ENCODE peak calls at places on chromosomes 11 and 22, in four cellular contexts. N is DND-41, S is brain microvascular endothelial cell, Z is dorsolateral prefrontal cortex. E is an unnamed sample.

GRCh38 chr11:19597876-19598275 is 114.8 kb upstream of the NAV2 start:
- DNase-seq in N (no peak), Z (no peak), S (no peak), E (no peak)

GRCh38 chr11:78344676-78345075 is 72.9 kb downstream of the GAB2 start:
- DNase-seq in S (no peak), N (no peak), Z (no peak), E (no peak)

GRCh38 chr22:49995413-49996191 is 17.0 kb downstream of the IL17REL start:
- DNase-seq in N (no peak), S (no peak), Z (no peak), E (no peak)

GRCh38 chr11:121291896-121292502 is 572 bp upstream of the SC5D start:
- DNase-seq in N (no peak), S (no peak), Z (peak; percentile 3), E (peak; percentile 66)

GRCh38 chr11:12086271-12087074 is 23.9 kb upstream of the MICAL2 start:
- DNase-seq in S (peak; percentile 95), Z (peak; percentile 61), N (no peak), E (no peak)

GRCh38 chr11:58243954-58244353 is 15.2 kb upstream of the OR10Q1 start:
- DNase-seq in S (no peak), N (no peak), Z (no peak), E (no peak)

GRCh38 chr11:8080674-8081590 is at the start of gene TUB:
- DNase-seq in S (no peak), N (no peak), Z (peak; percentile 50), E (no peak)

GRCh38 chr22:20154602-20155183 is 3.8 kb upstream of the CCDC188 start:
- DNase-seq in N (no peak), S (no peak), Z (no peak), E (no peak)

GRCh38 chr11:17744151-17744940 is 9.8 kb downstream of the KCNC1 start:
- DNase-seq in Z (no peak), N (no peak), S (no peak), E (no peak)

GRCh38 chr11:69141742-69142141 is 14.0 kb upstream of the SMIM38 start:
- DNase-seq in Z (no peak), S (no peak), N (no peak), E (no peak)

GRCh38 chr22:36334081-36334831 is 53.5 kb downstream of the MYH9 start:
- DNase-seq in Z (no peak), S (no peak), N (no peak), E (peak; percentile 45)

GRCh38 chr11:9711454-9712307 is 47.8 kb downstream of the SWAP70 start:
- DNase-seq in S (no peak), Z (no peak), N (no peak), E (no peak)

GRCh38 chr11:125343086-125343731 is 152.9 kb downstream of the FEZ1 start:
- DNase-seq in N (no peak), Z (no peak), S (no peak), E (no peak)

GRCh38 chr22:50610041-50610451 is 9.5 kb downstream of the MAPK8IP2 start:
- DNase-seq in N (no peak), Z (no peak), S (no peak), E (no peak)

GRCh38 chr22:46119093-46119728 is 31.1 kb upstream of the PPARA start:
- DNase-seq in S (no peak), Z (no peak), N (no peak), E (no peak)

GRCh38 chr11:69443138-69443967 is 38.1 kb upstream of the LINC01488 start:
- DNase-seq in Z (peak; percentile 88), S (peak; percentile 90), N (no peak), E (no peak)

GRCh38 chr11:126502982-126503381 is 147.5 kb downstream of the ST3GAL4 start:
- DNase-seq in S (no peak), Z (no peak), N (no peak), E (no peak)

GRCh38 chr11:81869337-81870065 is 864.2 kb downstream of the FAM181B start:
- DNase-seq in N (peak; percentile 84), S (peak; percentile 24), Z (no peak), E (peak; percentile 96)

GRCh38 chr11:77179681-77180080 is 51.6 kb downstream of the MYO7A start:
- DNase-seq in S (no peak), Z (no peak), N (no peak), E (no peak)

GRCh38 chr22:39039306-39040126 is 1.1 kb upstream of the APOBEC3F start:
- DNase-seq in S (no peak), Z (no peak), N (no peak), E (no peak)

DNA sequence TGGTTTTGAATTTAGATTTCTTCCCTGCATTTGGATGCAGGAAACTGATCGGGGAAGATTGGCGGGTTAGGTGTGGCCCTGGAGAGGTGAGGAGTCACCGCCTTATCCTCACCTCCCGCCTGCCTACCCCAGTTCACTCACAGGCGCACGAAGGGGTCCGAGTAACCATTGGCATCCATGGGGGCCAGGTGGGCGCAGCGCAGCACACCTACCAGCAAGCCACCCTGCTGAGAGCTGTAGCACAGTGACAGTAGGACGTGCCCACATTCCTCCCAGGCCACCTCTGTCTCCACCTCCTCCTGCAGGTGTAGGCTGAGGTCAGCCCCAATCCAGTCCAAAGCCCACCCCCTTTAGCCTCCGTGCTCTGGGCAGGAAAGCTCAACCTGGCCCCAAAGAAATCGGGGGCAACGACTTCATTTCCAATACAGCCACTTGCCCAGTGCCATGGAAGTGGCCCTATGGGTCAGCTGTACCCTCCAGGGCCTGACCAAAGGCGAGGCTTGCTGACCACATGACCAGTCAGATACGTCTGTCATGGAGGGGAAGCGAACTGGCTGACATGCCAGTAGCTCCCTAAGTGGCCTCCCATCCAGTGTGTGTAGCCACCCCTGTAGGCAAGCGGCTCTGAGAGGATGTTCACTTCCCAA is 6.7 kb downstream of the NDUFV1 start:
- DNase-seq in S (no peak), Z (no peak), N (no peak), E (no peak)
- H3K4me3 ChIP-seq in S (no peak overlapping the region), Z (no peak overlapping the region), N (no peak overlapping the region), E (peak overlapping the region; percentile 59)

DNA sequence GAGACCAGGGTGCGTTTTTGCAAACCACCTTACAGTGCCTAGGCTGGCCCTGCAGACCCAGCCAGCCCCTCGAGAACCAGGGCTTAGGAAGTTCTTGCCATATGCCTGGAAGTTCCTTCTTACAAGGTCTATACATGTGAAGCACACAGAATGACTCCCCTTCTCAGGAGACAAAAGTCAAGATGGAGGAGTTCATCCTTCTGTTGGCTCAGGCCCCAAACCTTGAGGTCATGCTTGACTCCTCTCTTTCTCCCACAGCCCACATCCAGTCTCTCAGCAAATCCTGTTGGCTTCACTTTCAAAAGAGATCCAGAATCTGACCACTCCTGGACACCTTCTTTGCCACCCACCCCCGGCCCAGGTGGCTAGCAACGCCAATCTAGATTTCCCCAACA is 1.7 kb upstream of the CD248 start:
- DNase-seq in S (no peak), N (no peak), Z (no peak), E (no peak)
- H3K27ac ChIP-seq in S (peak overlapping the region; percentile 88), N (peak overlapping the region; percentile 99), Z (no peak overlapping the region), E (peak overlapping the region; percentile 83)

GRCh38 chr11:61472282-61472681 is 36.3 kb upstream of the LRRC10B start:
- DNase-seq in N (no peak), Z (no peak), S (no peak), E (no peak)
- H3K4me3 ChIP-seq in N (no peak overlapping the region), Z (no peak overlapping the region), S (no peak overlapping the region), E (no peak overlapping the region)

GRCh38 chr22:31922593-31922992 is 21.7 kb upstream of the YWHAH start:
- DNase-seq in N (no peak), Z (no peak), S (no peak), E (no peak)
- H3K27ac ChIP-seq in N (no peak overlapping the region), Z (peak overlapping the region; percentile 1), S (no peak overlapping the region), E (no peak overlapping the region)

DNA sequence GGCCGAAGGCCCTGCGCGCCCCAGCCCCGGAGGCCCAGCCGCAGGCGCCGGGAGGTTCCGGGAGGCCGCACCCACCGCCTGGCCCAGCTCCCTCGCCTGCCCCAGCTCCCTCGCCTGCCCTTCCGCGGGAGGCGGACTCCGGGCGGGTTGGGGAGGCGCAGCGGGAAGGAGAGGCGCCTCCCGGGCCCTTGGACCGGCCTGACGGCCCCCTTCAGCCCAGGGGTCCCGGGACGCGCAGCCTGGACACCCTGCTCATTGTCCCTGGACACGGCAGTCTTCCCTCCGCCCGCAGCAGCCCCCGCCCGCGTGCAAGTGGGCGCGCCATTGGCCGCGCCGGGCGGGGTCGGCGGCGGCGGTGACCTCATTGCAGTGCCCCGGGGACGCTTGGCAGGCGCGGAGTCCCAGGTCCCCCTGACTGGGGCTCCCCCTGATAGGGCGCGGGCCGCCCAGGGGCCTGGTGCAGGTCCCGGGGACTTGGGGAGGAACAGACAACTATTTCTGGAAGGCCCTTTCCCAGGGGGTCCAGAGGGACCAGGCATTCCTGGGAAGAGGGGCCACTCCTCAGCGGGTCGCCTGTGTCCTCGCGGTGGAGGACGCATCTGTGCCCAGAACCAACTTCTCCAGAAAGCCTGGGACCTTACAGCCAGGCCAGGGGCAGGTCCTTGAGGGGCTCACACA is 501 bp downstream of the CD151 start:
- DNase-seq in Z (no peak), S (no peak), N (no peak), E (no peak)
- H3K4me3 ChIP-seq in Z (peak overlapping the region; percentile 68), S (peak overlapping the region; percentile 73), N (peak overlapping the region; percentile 11), E (no peak overlapping the region)

DNA sequence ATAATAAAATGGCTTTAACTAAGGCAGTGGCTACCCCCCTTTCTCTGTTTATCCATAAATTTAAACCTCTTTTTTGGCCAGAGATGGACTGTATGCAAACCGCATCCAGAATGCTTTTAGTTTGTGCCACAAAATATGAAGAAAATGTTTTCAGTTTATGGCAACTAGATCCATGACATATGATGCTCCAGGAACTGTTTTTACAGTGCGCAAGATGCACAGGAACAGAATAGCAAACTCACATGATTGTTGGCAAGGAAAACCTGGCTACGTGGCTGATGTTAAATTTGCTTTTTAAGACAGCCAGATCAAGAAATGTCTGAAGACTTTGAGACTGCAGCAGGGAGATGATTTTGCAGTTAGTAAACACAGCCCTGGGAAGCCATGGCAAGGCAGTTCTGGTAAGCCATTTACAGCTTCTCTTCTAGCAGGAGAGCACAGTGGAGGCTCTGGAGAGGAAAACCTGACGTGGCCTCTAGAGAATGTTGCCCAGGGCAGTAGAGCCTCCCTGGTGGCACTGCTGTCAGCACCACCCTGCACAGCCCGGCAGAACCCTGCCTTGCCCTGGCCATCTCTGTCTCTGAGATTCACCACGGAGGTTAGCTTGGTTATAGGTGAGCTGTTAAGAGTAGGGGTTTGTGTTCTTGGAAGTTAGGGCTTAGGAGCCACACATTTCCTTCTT is 69.8 kb upstream of the TNRC6B start:
- DNase-seq in S (no peak), Z (no peak), N (peak; percentile 46), E (peak; percentile 9)
- H3K27ac ChIP-seq in S (no peak overlapping the region), Z (peak overlapping the region; percentile 41), N (peak overlapping the region; percentile 58), E (no peak overlapping the region)

E was measured in OCI-LY7.